ENCODE peak calls at places on chromosomes 11 and 22, in nine cellular contexts. O is adrenal gland, U is lower lobe of right lung, S is gastrocnemius medialis, A is colonic mucosa, W is body of pancreas, F is neuronal stem cell, P is aorta, H is tibial nerve. C is an unnamed sample. For H3K4me1 and H3K9me3, the result is how much of the 10 kb centered on the place peaks cover.

GRCh38 chr11:13445588-13445987 is 17.4 kb downstream of the BTBD10 start:
- DNase-seq in O (no peak), U (no peak), S (no peak), A (no peak), W (no peak), F (no peak), P (no peak), H (no peak), C (no peak)

GRCh38 chr11:108302121-108302785 is 79.4 kb downstream of the ATM start:
- DNase-seq in O (no peak), U (no peak), S (no peak), A (no peak), W (no peak), F (no peak), P (no peak), H (no peak), C (no peak)

GRCh38 chr11:64763804-64764611 is 4.2 kb upstream of the PYGM start:
- DNase-seq in O (peak), U (no peak), S (peak), A (no peak), W (no peak), F (no peak), P (no peak), H (no peak), C (no peak)

GRCh38 chr11:30351061-30351460 is 28.2 kb downstream of the ARL14EP start:
- DNase-seq in O (no peak), U (no peak), S (no peak), A (no peak), W (no peak), F (no peak), P (no peak), H (no peak), C (no peak)

GRCh38 chr11:126459691-126460404 is 104.4 kb downstream of the ST3GAL4 start:
- DNase-seq in O (no peak), U (no peak), S (no peak), A (no peak), W (no peak), F (no peak), P (no peak), H (no peak), C (no peak)

GRCh38 chr22:27990879-27991278 is 71.8 kb upstream of the PITPNB start:
- DNase-seq in O (peak), U (peak), S (peak), A (peak), W (no peak), F (peak), P (peak), H (peak), C (no peak)

GRCh38 chr11:66579017-66579606 is 10.7 kb upstream of the CTSF start:
- DNase-seq in O (peak), U (peak), S (peak), A (peak), W (peak), F (peak), P (peak), H (peak), C (no peak)

GRCh38 chr11:118670063-118670462 is 9.4 kb downstream of the TREH start:
- DNase-seq in O (no peak), U (no peak), S (no peak), A (no peak), W (no peak), F (no peak), P (no peak), H (no peak), C (no peak)

GRCh38 chr22:44775862-44776261 is 23.5 kb downstream of the ARHGAP8 start:
- DNase-seq in O (no peak), U (no peak), S (no peak), A (no peak), W (no peak), F (no peak), P (no peak), H (no peak), C (no peak)

GRCh38 chr11:95338430-95338991 is 107.5 kb upstream of the SESN3 start:
- DNase-seq in O (peak), U (peak), S (peak), A (peak), W (no peak), F (no peak), P (peak), H (peak), C (no peak)

GRCh38 chr22:37173709-37174108 is 14.3 kb downstream of the C1QTNF6 start:
- DNase-seq in O (peak), U (peak), S (peak), A (no peak), W (no peak), F (no peak), P (no peak), H (peak), C (no peak)
- H3K4me1 ChIP-seq in O (under half), U (under half), S (under half), A (under half), W (under half), F (under half), P (under half), H (under half), C (under half)

GRCh38 chr22:47442821-47443220 is 680.4 kb downstream of the TBC1D22A start:
- DNase-seq in O (no peak), U (no peak), S (no peak), A (peak), W (no peak), F (no peak), P (no peak), H (no peak), C (no peak)

GRCh38 chr22:47445212-47445611 is 682.8 kb downstream of the TBC1D22A start:
- DNase-seq in O (no peak), U (no peak), S (no peak), A (peak), W (no peak), F (no peak), P (no peak), H (no peak), C (no peak)

GRCh38 chr22:47445716-47446290 is 683.4 kb downstream of the TBC1D22A start:
- DNase-seq in O (no peak), U (no peak), S (no peak), A (no peak), W (no peak), F (no peak), P (no peak), H (no peak), C (no peak)

GRCh38 chr22:47444746-47445065 is 682.3 kb downstream of the TBC1D22A start:
- DNase-seq in O (no peak), U (no peak), S (no peak), A (peak), W (no peak), F (no peak), P (no peak), H (no peak), C (no peak)

DNA sequence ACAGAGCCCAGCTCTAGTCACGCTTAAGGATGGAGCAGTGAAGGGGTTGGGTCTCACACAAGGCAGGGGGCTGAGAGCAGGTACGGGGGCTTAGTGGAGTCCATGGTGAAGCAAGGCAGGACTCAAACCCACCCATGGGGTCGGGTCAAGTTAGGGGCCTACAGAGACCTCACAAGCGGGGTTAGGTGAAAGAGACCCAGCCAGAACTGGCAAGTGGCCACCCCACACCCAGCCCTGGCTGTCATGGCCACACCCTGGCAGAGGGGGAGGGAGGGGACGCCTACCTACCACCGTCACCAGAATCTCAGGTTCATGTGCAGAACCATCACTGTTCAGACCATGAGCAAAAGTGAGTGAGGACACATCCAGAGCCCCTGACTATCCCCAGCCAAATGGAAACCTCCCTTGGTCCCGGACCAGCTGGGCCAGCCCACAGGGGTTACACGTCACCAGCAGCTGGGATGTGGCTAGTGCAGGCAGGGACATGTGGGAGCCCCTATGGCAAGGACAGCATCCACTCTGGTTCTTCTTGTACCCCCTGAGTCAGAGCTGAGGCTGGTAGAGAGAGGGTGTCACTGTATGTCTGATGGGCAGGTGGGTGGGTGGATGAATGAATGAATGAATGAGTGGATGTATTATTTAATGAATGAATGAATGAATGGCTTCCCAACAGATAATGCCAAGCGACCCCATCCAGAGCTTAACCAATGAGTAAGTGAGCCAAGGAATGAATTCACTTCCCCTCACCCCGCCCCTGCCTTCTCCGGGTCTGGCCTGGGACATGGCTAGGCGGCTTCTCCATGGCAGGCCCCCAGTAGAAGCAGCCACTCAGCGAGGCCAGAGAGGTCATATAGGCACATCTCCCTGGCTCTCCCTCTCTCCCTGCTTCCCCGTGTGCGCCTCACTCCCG is 681.6 kb downstream of the TBC1D22A start:
- DNase-seq in O (no peak), U (no peak), S (no peak), A (peak), W (no peak), F (no peak), P (no peak), H (no peak), C (no peak)
- H3K9me3 ChIP-seq in O (under half), U (under half), S (under half), A (under half), W (under half), F (under half), P (under half), H (under half), C (under half)

DNA sequence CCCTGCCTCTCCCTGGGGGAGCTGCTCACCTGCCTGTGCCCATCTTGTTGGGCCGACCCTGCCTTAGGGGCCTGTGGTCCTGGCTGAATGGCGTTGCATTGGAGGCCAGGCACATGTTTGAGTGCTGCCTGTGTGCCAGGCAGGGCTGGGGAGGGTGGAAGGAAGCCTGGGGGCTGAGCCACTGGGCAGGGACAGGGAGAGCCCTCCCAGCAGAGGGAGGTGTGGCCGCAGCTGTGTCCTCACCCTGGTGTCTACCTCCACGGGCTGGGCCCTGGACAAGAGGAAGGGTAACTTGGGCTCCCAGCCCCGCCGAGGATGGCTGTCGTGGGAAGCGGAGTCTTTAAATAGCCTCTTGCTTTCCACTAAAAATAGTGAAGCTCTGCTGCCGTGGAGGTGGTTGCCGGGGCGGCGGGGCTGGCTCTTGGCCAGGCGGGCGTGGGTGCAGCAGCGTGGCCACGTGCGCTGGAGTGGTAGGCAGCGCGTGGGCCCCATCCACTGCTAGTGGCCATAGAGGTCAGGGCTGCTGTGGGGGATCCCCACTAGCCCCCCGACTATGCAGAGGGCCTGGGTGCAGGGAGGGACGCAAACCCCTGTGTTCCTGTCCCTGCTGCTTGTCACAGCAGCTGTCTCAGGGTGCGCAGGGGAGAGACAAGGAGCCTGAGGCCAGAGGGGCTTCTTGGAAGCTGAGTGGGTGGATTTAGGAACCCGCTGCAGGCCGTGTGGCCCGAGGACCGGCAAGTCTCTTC is 6.2 kb downstream of the ZDHHC8 start:
- DNase-seq in O (no peak), U (no peak), S (no peak), A (no peak), W (no peak), F (no peak), P (no peak), H (no peak), C (no peak)
- H3K4me1 ChIP-seq in O (under half), U (half or more), S (half or more), A (under half), W (under half), F (under half), P (under half), H (under half), C (under half)

GRCh38 chr11:112589132-112589531 is 328.5 kb upstream of the PLET1 start:
- DNase-seq in O (no peak), U (no peak), S (no peak), A (no peak), W (no peak), F (no peak), P (no peak), H (no peak), C (no peak)

GRCh38 chr11:112590778-112591177 is 330.1 kb upstream of the PLET1 start:
- DNase-seq in O (no peak), U (no peak), S (no peak), A (no peak), W (no peak), F (no peak), P (no peak), H (no peak), C (no peak)

GRCh38 chr11:112596324-112596723 is 335.7 kb upstream of the PLET1 start:
- DNase-seq in O (no peak), U (no peak), S (no peak), A (no peak), W (no peak), F (no peak), P (no peak), H (no peak), C (no peak)

GRCh38 chr11:112597290-112597689 is 336.6 kb upstream of the PLET1 start:
- DNase-seq in O (no peak), U (no peak), S (no peak), A (no peak), W (no peak), F (no peak), P (no peak), H (no peak), C (no peak)

GRCh38 chr11:112593440-112593839 is 332.8 kb upstream of the PLET1 start:
- DNase-seq in O (no peak), U (no peak), S (no peak), A (no peak), W (no peak), F (no peak), P (no peak), H (no peak), C (no peak)
- H3K9me3 ChIP-seq in O (under half), U (under half), S (under half), A (under half), W (under half), F (under half), P (under half), H (under half), C (under half)

DNA sequence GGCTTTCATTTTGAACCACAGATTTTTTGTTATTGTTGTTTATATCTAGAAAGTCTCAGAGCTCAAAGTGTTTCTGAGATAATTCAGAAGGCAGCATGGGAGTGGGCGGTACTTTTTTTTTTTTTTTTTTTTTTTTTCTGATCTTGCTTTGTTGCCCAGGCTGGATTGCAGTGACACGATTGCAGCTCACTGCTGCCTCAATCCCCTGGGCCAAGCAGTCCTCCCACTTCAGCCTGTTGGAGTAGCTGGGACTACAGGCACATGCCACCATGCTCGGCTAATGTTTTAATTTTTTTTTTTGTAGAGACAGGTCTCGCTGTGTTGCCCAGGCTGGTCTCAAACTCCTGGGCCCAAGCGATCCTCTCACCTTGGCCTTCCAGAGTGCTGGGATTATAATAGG is 21.6 kb downstream of the CAT start:
- DNase-seq in O (no peak), U (no peak), S (no peak), A (no peak), W (no peak), F (no peak), P (no peak), H (no peak), C (no peak)
- H3K4me1 ChIP-seq in O (under half), U (under half), S (under half), A (under half), W (under half), F (under half), P (under half), H (under half), C (under half)

GRCh38 chr22:49623715-49624114 is 204.0 kb downstream of the BRD1 start:
- DNase-seq in O (no peak), U (no peak), S (no peak), A (no peak), W (no peak), F (no peak), P (peak), H (no peak), C (no peak)
- H3K9me3 ChIP-seq in O (under half), U (under half), S (under half), A (under half), W (under half), F (under half), P (under half), H (under half), C (under half)

GRCh38 chr11:846496-847098 is 3.9 kb downstream of the TSPAN4 start:
- DNase-seq in O (no peak), U (no peak), S (no peak), A (no peak), W (no peak), F (no peak), P (no peak), H (no peak), C (no peak)
- H3K4me1 ChIP-seq in O (under half), U (half or more), S (under half), A (under half), W (half or more), F (under half), P (under half), H (under half), C (half or more)

DNA sequence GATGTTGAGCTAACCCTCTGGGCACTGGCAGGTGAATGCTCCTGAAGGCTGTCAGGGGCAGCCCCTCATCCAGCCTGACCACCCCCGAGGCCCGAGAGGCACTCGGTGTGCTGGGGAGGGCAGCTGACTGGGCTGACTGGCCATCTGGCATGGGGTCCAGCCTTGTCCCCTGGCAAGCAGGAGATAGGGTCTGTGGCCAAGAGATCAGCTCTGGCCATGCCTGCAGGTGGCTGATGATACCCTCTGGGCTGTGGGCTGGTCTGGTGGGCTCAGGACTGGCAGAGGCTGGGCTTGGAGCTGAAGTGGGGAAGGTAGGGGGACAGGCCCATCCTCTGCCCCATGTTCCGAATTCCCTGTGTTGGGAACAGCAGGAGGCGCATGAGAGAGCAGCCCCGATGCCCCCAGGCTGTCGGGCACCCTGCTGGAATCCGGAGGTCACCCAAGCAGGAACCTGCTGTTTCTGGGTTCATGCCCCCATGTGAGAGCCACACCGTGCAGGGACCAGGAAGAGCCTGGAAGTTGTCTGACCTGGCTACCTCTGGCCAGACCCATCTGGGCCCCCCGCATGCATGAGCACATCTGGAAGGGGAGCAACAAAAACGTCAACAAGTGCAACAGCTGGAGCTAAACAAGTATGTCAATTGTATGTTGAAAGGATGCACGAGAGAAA is 527.0 kb downstream of the TBC1D22A start:
- DNase-seq in O (no peak), U (no peak), S (no peak), A (no peak), W (no peak), F (no peak), P (no peak), H (no peak), C (no peak)
- H3K9me3 ChIP-seq in O (under half), U (under half), S (under half), A (under half), W (under half), F (under half), P (under half), H (under half), C (under half)

DNA sequence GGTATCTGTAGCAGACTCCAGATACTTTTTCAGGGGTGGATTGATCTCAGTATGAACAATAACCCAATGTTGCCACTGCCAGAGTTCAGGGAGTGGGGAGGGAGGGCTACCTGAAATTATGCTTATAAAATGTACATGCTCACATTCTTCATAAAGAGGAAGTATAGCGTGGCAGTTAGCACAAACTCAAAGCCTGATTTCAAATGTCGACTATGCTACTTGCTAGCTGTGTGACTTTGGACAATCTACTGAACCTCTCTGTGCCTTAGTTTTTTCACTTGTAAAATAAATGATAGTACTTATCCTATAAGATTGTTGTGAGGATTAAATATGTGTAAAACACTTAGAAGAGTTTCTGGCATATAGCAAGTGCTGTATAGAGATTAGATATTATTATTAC is 26.5 kb upstream of the POU2AF1 start:
- DNase-seq in O (no peak), U (no peak), S (no peak), A (no peak), W (no peak), F (no peak), P (no peak), H (no peak), C (no peak)
- H3K4me1 ChIP-seq in O (under half), U (under half), S (under half), A (under half), W (under half), F (under half), P (under half), H (under half), C (under half)

DNA sequence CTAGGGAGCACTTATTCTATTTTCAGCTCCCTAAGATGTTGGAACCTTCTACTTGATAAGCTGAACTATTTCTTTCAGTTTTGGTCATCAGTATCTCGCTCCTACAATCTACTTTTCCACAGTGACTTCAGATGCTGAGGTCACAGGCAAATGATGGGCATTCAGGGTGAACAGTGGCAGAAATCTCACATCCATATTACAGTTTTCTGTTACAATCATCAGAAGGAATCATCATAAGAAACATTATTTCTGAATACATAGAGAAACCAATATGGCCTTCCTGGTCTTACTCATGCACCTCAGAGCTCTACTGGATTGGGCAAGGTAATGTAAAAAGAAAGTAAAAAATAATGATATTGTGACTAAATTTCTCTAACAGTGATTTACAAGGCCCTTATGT is 39.4 kb upstream of the DDI1 start:
- DNase-seq in O (no peak), U (no peak), S (no peak), A (no peak), W (no peak), F (no peak), P (no peak), H (no peak), C (no peak)
- H3K9me3 ChIP-seq in O (under half), U (under half), S (under half), A (under half), W (under half), F (under half), P (under half), H (under half), C (under half)